ENCODE peak calls at places on chromosomes 2 and 18, in six cellular contexts. P, F, H, J, E and T are unnamed samples.

GRCh38 chr2:32991091-32991845 is 44.5 kb downstream of the LTBP1 start:
- DNase-seq in H (no peak), F (no peak), E (no peak), P (no peak), J (no peak), T (no peak)

GRCh38 chr2:44033947-44034346 is 38.2 kb upstream of the LRPPRC start:
- DNase-seq in F (no peak), H (no peak), P (no peak), J (no peak), E (no peak), T (no peak)

GRCh38 chr2:180203972-180204371 is 196.9 kb upstream of the CWC22 start:
- DNase-seq in J (no peak), P (no peak), E (peak), F (no peak), H (no peak), T (no peak)

GRCh38 chr18:55592572-55592971 is 4.6 kb upstream of the TCF4 start:
- DNase-seq in E (no peak), F (no peak), H (no peak), J (no peak), P (no peak), T (no peak)

GRCh38 chr2:144513388-144514100 is 6.4 kb downstream of the ZEB2 start:
- DNase-seq in H (peak), F (no peak), E (no peak), P (no peak), J (no peak), T (no peak)

GRCh38 chr2:240917009-240917683 is 11.0 kb downstream of the CROCC2 start:
- DNase-seq in P (no peak), E (no peak), F (no peak), H (peak), J (no peak), T (no peak)

GRCh38 chr2:10517351-10518043 is 69.4 kb upstream of the ODC1 start:
- DNase-seq in P (no peak), H (peak), J (no peak), F (no peak), E (no peak), T (no peak)

GRCh38 chr2:119704670-119705120 is 25.7 kb downstream of the TMEM177 start:
- DNase-seq in H (no peak), E (no peak), P (no peak), F (no peak), J (no peak), T (no peak)

GRCh38 chr2:139529045-139529444 is 748.9 kb upstream of the NXPH2 start:
- DNase-seq in F (no peak), J (no peak), P (no peak), H (no peak), E (peak), T (no peak)

GRCh38 chr18:28808373-28808772 is 631.4 kb upstream of the CDH2 start:
- DNase-seq in F (no peak), H (no peak), E (no peak), J (no peak), P (no peak), T (no peak)

GRCh38 chr18:395481-396250 is 104.8 kb downstream of the COLEC12 start:
- DNase-seq in F (peak), E (no peak), J (no peak), H (no peak), P (no peak), T (no peak)

GRCh38 chr18:57258131-57258777 is 94.1 kb upstream of the ST8SIA3 start:
- DNase-seq in F (no peak), P (no peak), J (no peak), H (no peak), E (no peak), T (no peak)

GRCh38 chr2:131027566-131028528 is 65.4 kb downstream of the FAM168B start:
- DNase-seq in H (peak), F (no peak), P (no peak), J (no peak), E (no peak), T (no peak)

GRCh38 chr2:177295479-177295878 is 31.0 kb upstream of the NFE2L2 start:
- DNase-seq in E (no peak), F (no peak), P (no peak), H (no peak), J (no peak), T (no peak)

GRCh38 chr18:58054041-58054733 is 10.2 kb downstream of the NEDD4L start:
- DNase-seq in P (no peak), F (peak), E (no peak), H (no peak), J (no peak), T (no peak)

GRCh38 chr2:127701193-127701650 is at the start of gene SFT2D3:
- DNase-seq in H (peak), J (peak), P (peak), F (peak), E (peak), T (peak)

GRCh38 chr2:222483513-222484039 is 59.2 kb downstream of the SGPP2 start:
- DNase-seq in F (no peak), P (no peak), E (no peak), J (no peak), H (no peak), T (no peak)

GRCh38 chr2:222960126-222960525 is 91.9 kb upstream of the KCNE4 start:
- DNase-seq in P (no peak), J (no peak), E (no peak), H (no peak), F (no peak), T (no peak)

GRCh38 chr18:8416212-8417019 is 192.8 kb upstream of the RAB12 start:
- DNase-seq in P (no peak), E (no peak), J (no peak), F (no peak), H (no peak), T (no peak)

GRCh38 chr2:62461707-62462106 is 44.3 kb downstream of the TMEM17 start:
- DNase-seq in F (no peak), J (no peak), H (peak), E (peak), P (no peak), T (no peak)

GRCh38 chr2:6545795-6546194 is 319.9 kb downstream of the CMPK2 start:
- DNase-seq in J (no peak), E (no peak), H (no peak), P (no peak), F (no peak), T (no peak)

GRCh38 chr18:70366174-70366573 is 77.3 kb downstream of the SOCS6 start:
- DNase-seq in P (no peak), E (no peak), F (no peak), H (no peak), J (no peak), T (no peak)

GRCh38 chr2:202104286-202104870 is 31.3 kb downstream of the KIAA2012 start:
- DNase-seq in P (no peak), J (peak), F (peak), H (peak), E (no peak), T (no peak)

GRCh38 chr2:120831106-120831505 is 95.4 kb downstream of the GLI2 start:
- DNase-seq in F (no peak), J (no peak), P (no peak), E (no peak), H (no peak), T (no peak)

GRCh38 chr18:37846996-37847395 is 281.4 kb upstream of the CELF4 start:
- DNase-seq in F (no peak), J (no peak), E (no peak), P (no peak), H (no peak), T (no peak)

GRCh38 chr2:101859604-101860003 is 132.2 kb upstream of the IL1R2 start:
- DNase-seq in E (no peak), P (no peak), H (no peak), J (no peak), F (no peak), T (no peak)

GRCh38 chr18:36714476-36714875 is 114.3 kb downstream of the TPGS2 start:
- DNase-seq in H (no peak), P (no peak), F (no peak), E (no peak), J (no peak), T (no peak)
- TF ChIP-seq CTCF in H (no peak), P (no peak), F (no peak), E (peak), J (no peak), T (no peak)

DNA sequence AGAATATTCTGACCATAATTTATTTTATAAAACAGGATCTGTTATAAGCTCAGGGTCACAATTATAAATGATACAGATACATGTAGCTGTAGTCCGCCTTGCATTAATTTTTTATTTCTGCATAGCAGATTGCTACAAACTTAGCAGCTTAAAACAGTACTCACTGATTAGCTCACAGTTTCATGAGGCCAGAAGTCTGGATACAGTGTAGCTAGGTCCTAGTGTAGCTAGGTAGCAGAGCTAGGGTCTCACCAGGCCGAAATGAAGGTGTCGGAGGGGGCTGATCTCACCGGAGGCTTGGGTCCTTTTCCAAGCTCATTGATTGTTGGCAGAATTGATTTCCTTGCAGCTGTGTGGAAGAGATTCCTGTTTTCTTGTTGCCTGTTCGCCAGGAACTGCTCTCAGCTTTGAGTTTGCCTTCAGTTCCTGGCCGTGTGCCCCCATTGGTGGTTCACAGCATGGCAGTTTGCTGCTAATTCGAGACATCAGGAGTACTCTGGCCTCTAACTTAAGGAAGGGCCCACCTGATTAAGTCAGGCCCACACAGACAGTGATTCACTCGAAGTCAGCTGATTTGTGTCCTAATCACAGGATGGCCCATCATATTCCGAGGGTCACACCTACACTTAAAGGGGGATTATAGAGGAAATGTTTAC is 18.4 kb downstream of the NAPG start:
- DNase-seq in H (no peak), J (no peak), F (no peak), P (no peak), E (no peak), T (no peak)
- TF ChIP-seq CTCF in H (no peak), J (no peak), F (no peak), P (no peak), E (no peak), T (no peak)

GRCh38 chr2:146527166-146527565 is 1317.7 kb upstream of the ACVR2A start:
- DNase-seq in P (no peak), E (no peak), J (no peak), F (no peak), H (no peak), T (no peak)

GRCh38 chr2:146523218-146523617 is 1321.6 kb upstream of the ACVR2A start:
- DNase-seq in E (no peak), P (no peak), J (no peak), F (no peak), H (no peak), T (no peak)
- TF ChIP-seq CTCF in E (peak), P (peak), J (no peak), F (peak), H (peak), T (no peak)

DNA sequence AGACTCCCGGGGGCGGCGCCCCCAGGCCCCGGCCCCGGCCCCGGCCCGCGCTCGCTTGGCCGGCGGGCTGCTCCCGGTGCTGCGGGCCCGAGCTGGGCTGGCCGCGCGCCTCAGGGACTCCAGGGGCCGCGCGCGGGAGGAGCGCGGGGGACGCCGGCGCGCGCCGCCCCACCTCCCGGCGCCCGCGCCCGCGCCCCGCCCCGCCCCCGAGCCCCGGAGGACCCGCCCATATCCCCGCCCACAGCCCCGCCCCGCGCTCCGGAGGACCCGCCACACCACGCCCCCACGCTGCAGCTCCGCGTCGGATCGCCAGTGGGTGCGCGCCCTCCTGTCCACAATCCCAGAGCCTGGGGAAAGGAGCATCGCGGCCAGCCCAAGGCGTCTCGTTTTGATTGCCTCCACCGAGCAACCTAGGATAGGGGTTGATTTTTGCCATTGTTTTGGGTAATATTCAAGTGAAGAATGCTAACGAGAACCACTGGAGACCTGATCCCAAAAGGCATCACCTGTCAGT is at the start of gene PARD6G:
- DNase-seq in J (peak), H (peak), E (no peak), P (peak), F (no peak), T (peak)
- TF ChIP-seq CTCF in J (no peak), H (no peak), E (no peak), P (no peak), F (no peak), T (no peak)

DNA sequence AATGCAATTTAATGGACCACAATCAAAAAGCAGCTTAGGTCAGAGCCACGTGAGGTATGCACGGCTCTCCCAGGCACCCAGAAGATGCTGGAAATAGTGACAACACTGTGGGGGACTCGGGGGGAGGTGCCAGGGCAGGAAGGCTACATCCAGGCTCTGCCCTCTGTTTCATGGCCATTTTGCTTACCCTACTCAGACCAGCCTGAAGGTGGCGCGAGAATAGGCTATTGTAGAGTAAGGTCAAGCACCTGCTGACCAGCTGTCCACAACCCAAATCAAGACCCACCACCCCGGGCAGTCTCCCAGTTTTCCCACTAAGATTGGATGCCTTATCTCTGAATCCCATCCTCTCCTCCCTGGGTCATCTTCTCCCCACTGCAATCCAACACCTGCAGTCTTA is 115.7 kb downstream of the VIT start:
- DNase-seq in F (no peak), J (no peak), E (no peak), P (no peak), H (no peak), T (no peak)
- TF ChIP-seq CTCF in F (peak), J (peak), E (peak), P (no peak), H (no peak), T (no peak)